ENCODE peak calls at places on chromosomes 11 and 22, in six cellular contexts. C, Z, M, F, H and I are unnamed samples.

GRCh38 chr11:1888811-1889526 is 2.7 kb downstream of the PRR33 start:
- DNase-seq in H (no peak), C (peak; percentile 71), F (peak; percentile 50), M (peak; percentile 48), Z (peak; percentile 26), I (no peak)

GRCh38 chr22:25643232-25644000 is 78.9 kb downstream of the GRK3 start:
- DNase-seq in Z (no peak), C (no peak), F (no peak), M (no peak), H (no peak), I (no peak)

GRCh38 chr11:43523632-43524031 is 156.9 kb upstream of the HSD17B12 start:
- DNase-seq in F (no peak), C (no peak), M (no peak), Z (no peak), H (no peak), I (no peak)

GRCh38 chr11:59173080-59173963 is 1.4 kb downstream of the DTX4 start:
- DNase-seq in F (peak; percentile 22), M (no peak), Z (peak; percentile 42), H (peak; percentile 43), C (peak; percentile 78), I (peak; percentile 47)

GRCh38 chr11:1148752-1149180 is 9.0 kb upstream of the MUC5AC start:
- DNase-seq in H (no peak), Z (no peak), M (no peak), C (no peak), F (no peak), I (no peak)

GRCh38 chr22:21936151-21936778 is 16.4 kb downstream of the PPM1F start:
- DNase-seq in Z (no peak), F (no peak), C (peak; percentile 74), M (peak; percentile 46), H (peak; percentile 28), I (no peak)

GRCh38 chr22:49025791-49026475 is 801.7 kb downstream of the BRD1 start:
- DNase-seq in C (peak; percentile 53), F (no peak), M (no peak), H (no peak), Z (no peak), I (no peak)

GRCh38 chr22:21030032-21030431 is 2.3 kb downstream of the SLC7A4 start:
- DNase-seq in Z (no peak), C (no peak), F (no peak), M (no peak), H (no peak), I (no peak)

GRCh38 chr11:107859459-107860239 is 1.1 kb upstream of the SLC35F2 start:
- DNase-seq in C (no peak), Z (peak; percentile 29), F (peak; percentile 43), H (peak; percentile 13), M (peak; percentile 36), I (peak; percentile 8)

GRCh38 chr22:31082606-31083376 is 1.7 kb downstream of the SMTN start:
- DNase-seq in M (peak; percentile 67), H (peak; percentile 79), F (peak; percentile 79), Z (peak; percentile 81), C (no peak), I (peak; percentile 81)

GRCh38 chr22:48796295-48797015 is 1031.2 kb downstream of the BRD1 start:
- DNase-seq in C (no peak), Z (no peak), H (no peak), M (no peak), F (no peak), I (no peak)

GRCh38 chr11:116890193-116890592 is 52.8 kb upstream of the APOA1 start:
- DNase-seq in F (no peak), C (no peak), Z (no peak), M (no peak), H (no peak), I (no peak)

GRCh38 chr11:37076866-37077265 is 478.8 kb upstream of the RAG2 start:
- DNase-seq in H (peak; percentile 0), Z (no peak), F (no peak), M (no peak), C (no peak), I (no peak)

GRCh38 chr11:16403851-16404250 is 47.5 kb upstream of the SOX6 start:
- DNase-seq in F (no peak), H (no peak), C (no peak), Z (no peak), M (no peak), I (no peak)

GRCh38 chr22:23269441-23270211 is 89.3 kb downstream of the BCR start:
- DNase-seq in Z (no peak), F (no peak), H (no peak), C (no peak), M (no peak), I (no peak)

GRCh38 chr11:1209371-1210057 is 13.4 kb upstream of the MUC5B start:
- DNase-seq in M (no peak), C (peak; percentile 50), Z (no peak), H (no peak), F (no peak), I (no peak)

GRCh38 chr11:68610452-68611116 is 73.8 kb upstream of the GAL start:
- DNase-seq in M (no peak), Z (no peak), F (no peak), C (no peak), H (peak; percentile 29), I (no peak)

DNA sequence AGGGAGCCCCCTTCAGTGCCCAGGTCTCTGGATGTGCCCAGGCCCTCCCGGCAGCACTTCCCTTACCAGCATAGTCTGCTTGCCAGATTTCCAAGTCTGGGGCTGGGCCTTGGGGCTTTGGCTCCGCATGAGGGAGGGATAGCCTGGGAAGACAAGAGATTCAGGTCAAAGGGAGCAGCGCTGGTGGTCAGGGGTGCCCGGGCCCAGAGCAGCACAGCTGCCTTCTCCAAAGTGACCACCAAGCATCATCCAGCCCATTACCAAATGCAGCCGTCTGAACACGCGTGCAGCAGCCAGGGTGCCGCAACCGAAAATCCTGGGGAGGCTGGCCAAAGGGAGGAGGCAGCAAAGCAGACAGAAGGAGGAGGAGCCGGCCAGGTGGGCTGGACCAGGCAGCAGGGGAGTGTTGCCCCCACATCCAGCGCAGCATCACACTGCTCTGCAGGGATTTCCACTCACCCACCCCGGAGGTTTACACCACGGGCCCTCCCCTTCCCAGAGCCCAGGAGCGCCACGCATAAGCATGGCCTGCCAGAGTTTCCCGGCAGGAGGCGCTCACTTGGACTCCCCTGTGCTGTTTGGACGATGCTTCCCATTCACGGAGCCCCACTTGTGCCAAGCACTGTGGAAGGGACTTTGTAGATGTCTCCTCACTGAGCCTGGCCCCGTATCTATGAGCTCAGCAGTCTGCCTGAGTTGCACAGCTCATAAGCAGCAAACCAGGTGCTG is 22.5 kb downstream of the TRIM29 start:
- DNase-seq in H (no peak), F (no peak), M (no peak), C (no peak), Z (no peak), I (no peak)
- TF ChIP-seq CTCF in H (peak; percentile 21), F (no peak), M (no peak), C (no peak), Z (no peak), I (peak; percentile 12)

GRCh38 chr22:38056969-38057841 is at the start of gene PICK1:
- DNase-seq in C (peak; percentile 95), F (peak; percentile 84), M (peak; percentile 88), H (peak; percentile 96), Z (peak; percentile 90), I (peak; percentile 88)
- TF ChIP-seq CTCF in C (no peak), F (no peak), M (no peak), H (no peak), Z (no peak), I (no peak)

GRCh38 chr22:28730146-28730545 is 11.5 kb downstream of the CHEK2 start:
- DNase-seq in Z (no peak), M (no peak), C (no peak), H (no peak), F (no peak), I (no peak)

GRCh38 chr22:28728002-28728401 is 13.6 kb downstream of the CHEK2 start:
- DNase-seq in C (no peak), F (no peak), H (no peak), Z (no peak), M (no peak), I (no peak)

GRCh38 chr22:28734393-28734792 is 7.2 kb downstream of the CHEK2 start:
- DNase-seq in H (no peak), F (no peak), Z (no peak), C (no peak), M (no peak), I (no peak)

DNA sequence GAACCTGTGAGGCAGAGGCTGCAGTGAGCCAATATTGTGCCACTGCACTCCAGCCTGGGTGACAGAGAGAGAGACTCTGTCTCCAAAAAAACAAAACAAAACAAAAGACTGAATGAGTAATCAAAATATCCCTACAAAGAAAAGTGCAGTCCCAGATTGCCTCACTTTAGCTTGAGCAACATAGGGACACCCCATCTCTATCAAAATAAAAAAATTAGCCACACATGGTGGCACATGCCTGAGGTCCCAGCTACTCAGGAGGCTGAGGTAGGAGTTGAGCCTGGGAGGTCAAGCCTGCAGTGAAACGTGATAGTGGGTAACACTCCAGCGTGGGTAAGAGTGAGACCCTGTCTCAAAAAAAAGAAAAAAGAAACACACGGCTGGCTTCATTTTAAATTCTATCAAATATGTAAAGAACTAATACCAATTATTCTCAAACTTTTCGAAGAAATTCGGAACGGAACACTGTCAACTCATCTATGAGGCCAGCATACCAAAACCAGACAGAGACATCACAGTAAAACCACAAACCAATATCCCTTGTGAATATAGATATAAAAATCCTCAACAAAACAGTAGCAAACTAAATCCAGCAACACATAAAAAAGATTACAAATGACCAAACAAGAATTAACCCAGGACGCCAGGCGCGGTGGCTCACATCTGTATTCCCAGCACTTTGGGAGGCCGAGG is 12.9 kb downstream of the CHEK2 start:
- DNase-seq in H (no peak), C (no peak), M (no peak), Z (no peak), F (no peak), I (peak; percentile 59)
- TF ChIP-seq CTCF in H (no peak), C (no peak), M (no peak), Z (no peak), F (no peak), I (no peak)

DNA sequence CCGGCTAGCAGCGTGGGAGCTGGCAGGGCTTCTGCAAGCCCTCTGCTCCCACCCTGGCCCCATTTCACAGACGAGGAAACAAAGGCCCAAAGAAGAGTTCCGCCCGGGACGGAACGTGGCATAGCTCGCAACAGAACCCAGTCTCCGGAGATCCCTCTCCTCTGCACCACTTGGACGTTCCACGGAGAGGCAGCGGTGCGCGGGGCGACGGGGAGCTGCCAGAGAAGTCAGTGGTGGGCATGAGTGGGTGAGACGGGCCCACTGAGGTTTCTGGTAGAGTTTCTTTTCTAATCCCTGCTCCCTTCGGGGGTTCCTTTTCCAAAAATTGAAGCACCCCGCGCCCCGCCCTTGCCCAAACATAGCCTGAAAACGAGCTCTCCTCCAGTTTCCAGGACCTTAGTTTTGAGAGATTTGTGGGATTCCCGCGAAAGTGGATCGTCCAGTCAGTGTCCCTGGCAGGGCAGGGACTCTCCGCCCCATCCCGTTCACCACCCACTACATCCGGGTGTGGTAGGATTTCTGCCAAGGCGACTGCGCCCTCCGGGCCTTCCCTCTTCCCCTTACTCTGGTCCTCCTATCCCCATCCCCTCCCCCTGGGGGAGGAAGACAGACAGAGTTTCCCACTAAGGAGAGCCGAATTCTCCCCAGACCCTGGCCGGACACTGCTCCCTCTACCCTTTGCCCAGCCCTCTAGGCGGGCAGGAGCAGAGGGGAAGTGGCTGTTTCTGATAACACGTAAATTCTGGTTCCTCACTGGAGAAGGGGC is 764 bp upstream of the NECTIN1 start:
- DNase-seq in C (peak; percentile 79), Z (peak; percentile 62), H (peak; percentile 83), F (peak; percentile 72), M (peak; percentile 73), I (peak; percentile 59)
- TF ChIP-seq CTCF in C (peak; percentile 22), Z (no peak), H (no peak), F (no peak), M (no peak), I (no peak)